ENCODE peak calls at places on chromosome 1, in nine cellular contexts. One of them, this sample, is unnamed.
A peak's percentile ranks its signal among the peaks of the same experiment; 100 is the strongest.

GRCh38 chr1:48089356-48089891 is 92.2 kb upstream of the TRABD2B start:
- DNase-seq in stimulated activated CD8-positive, alpha-beta memory T cell treated with anti-CD3 and anti-CD28 coated beads, Interleukin-7, amount 100 ng/mL, for 1 hour: no peak
- DNase-seq in naive thymus-derived CD8-positive, alpha-beta T cell: no peak
- DNase-seq in AG09309: no peak
- DNase-seq in effector memory CD8-positive, alpha-beta T cell: no peak
- DNase-seq in NCI-H2081: no peak
- DNase-seq in stimulated activated CD4-positive, alpha-beta T cell treated with anti-CD3 and anti-CD28 coated beads, Interleukin-2, amount 100 ng/mL, for 24 hours: no peak
- DNase-seq in NCI-H2171 treated with DMSO at 0.1 percent for 48 hours: no peak
- DNase-seq in activated T-cell treated with anti-CD3 and anti-CD28 coated beads, Interleukin-2, amount 50 U/mL, for 4 hours: no peak
- DNase-seq in this sample: no peak

GRCh38 chr1:19597463-19598309 is 46.4 kb upstream of the NBL1 start:
- DNase-seq in stimulated activated CD8-positive, alpha-beta memory T cell treated with anti-CD3 and anti-CD28 coated beads, Interleukin-7, amount 100 ng/mL, for 1 hour: no peak
- DNase-seq in naive thymus-derived CD8-positive, alpha-beta T cell: peak; percentile 73
- DNase-seq in AG09309: no peak
- DNase-seq in effector memory CD8-positive, alpha-beta T cell: peak; percentile 73
- DNase-seq in NCI-H2081: peak; percentile 21
- DNase-seq in stimulated activated CD4-positive, alpha-beta T cell treated with anti-CD3 and anti-CD28 coated beads, Interleukin-2, amount 100 ng/mL, for 24 hours: peak; percentile 72
- DNase-seq in NCI-H2171 treated with DMSO at 0.1 percent for 48 hours: peak; percentile 46
- DNase-seq in activated T-cell treated with anti-CD3 and anti-CD28 coated beads, Interleukin-2, amount 50 U/mL, for 4 hours: no peak
- DNase-seq in this sample: no peak

GRCh38 chr1:18901952-18902522 is 318 bp downstream of the ALDH4A1 start:
- DNase-seq in stimulated activated CD8-positive, alpha-beta memory T cell treated with anti-CD3 and anti-CD28 coated beads, Interleukin-7, amount 100 ng/mL, for 1 hour: no peak
- DNase-seq in naive thymus-derived CD8-positive, alpha-beta T cell: no peak
- DNase-seq in AG09309: no peak
- DNase-seq in effector memory CD8-positive, alpha-beta T cell: no peak
- DNase-seq in NCI-H2081: no peak
- DNase-seq in stimulated activated CD4-positive, alpha-beta T cell treated with anti-CD3 and anti-CD28 coated beads, Interleukin-2, amount 100 ng/mL, for 24 hours: peak; percentile 33
- DNase-seq in NCI-H2171 treated with DMSO at 0.1 percent for 48 hours: peak; percentile 46
- DNase-seq in activated T-cell treated with anti-CD3 and anti-CD28 coated beads, Interleukin-2, amount 50 U/mL, for 4 hours: no peak
- DNase-seq in this sample: no peak

GRCh38 chr1:59766463-59766862 is 48.3 kb upstream of the HOOK1 start:
- DNase-seq in stimulated activated CD8-positive, alpha-beta memory T cell treated with anti-CD3 and anti-CD28 coated beads, Interleukin-7, amount 100 ng/mL, for 1 hour: no peak
- DNase-seq in naive thymus-derived CD8-positive, alpha-beta T cell: no peak
- DNase-seq in AG09309: no peak
- DNase-seq in effector memory CD8-positive, alpha-beta T cell: no peak
- DNase-seq in NCI-H2081: no peak
- DNase-seq in stimulated activated CD4-positive, alpha-beta T cell treated with anti-CD3 and anti-CD28 coated beads, Interleukin-2, amount 100 ng/mL, for 24 hours: no peak
- DNase-seq in NCI-H2171 treated with DMSO at 0.1 percent for 48 hours: peak; percentile 29
- DNase-seq in activated T-cell treated with anti-CD3 and anti-CD28 coated beads, Interleukin-2, amount 50 U/mL, for 4 hours: no peak
- DNase-seq in this sample: no peak

GRCh38 chr1:229508823-229509337 is 739 bp upstream of the NUP133 start:
- DNase-seq in stimulated activated CD8-positive, alpha-beta memory T cell treated with anti-CD3 and anti-CD28 coated beads, Interleukin-7, amount 100 ng/mL, for 1 hour: no peak
- DNase-seq in naive thymus-derived CD8-positive, alpha-beta T cell: no peak
- DNase-seq in AG09309: no peak
- DNase-seq in effector memory CD8-positive, alpha-beta T cell: no peak
- DNase-seq in NCI-H2081: no peak
- DNase-seq in stimulated activated CD4-positive, alpha-beta T cell treated with anti-CD3 and anti-CD28 coated beads, Interleukin-2, amount 100 ng/mL, for 24 hours: no peak
- DNase-seq in NCI-H2171 treated with DMSO at 0.1 percent for 48 hours: no peak
- DNase-seq in activated T-cell treated with anti-CD3 and anti-CD28 coated beads, Interleukin-2, amount 50 U/mL, for 4 hours: no peak
- DNase-seq in this sample: no peak

GRCh38 chr1:234726359-234726836 is 116.4 kb upstream of the IRF2BP2 start:
- DNase-seq in stimulated activated CD8-positive, alpha-beta memory T cell treated with anti-CD3 and anti-CD28 coated beads, Interleukin-7, amount 100 ng/mL, for 1 hour: no peak
- DNase-seq in naive thymus-derived CD8-positive, alpha-beta T cell: no peak
- DNase-seq in AG09309: no peak
- DNase-seq in effector memory CD8-positive, alpha-beta T cell: no peak
- DNase-seq in NCI-H2081: no peak
- DNase-seq in stimulated activated CD4-positive, alpha-beta T cell treated with anti-CD3 and anti-CD28 coated beads, Interleukin-2, amount 100 ng/mL, for 24 hours: no peak
- DNase-seq in NCI-H2171 treated with DMSO at 0.1 percent for 48 hours: peak; percentile 98
- DNase-seq in activated T-cell treated with anti-CD3 and anti-CD28 coated beads, Interleukin-2, amount 50 U/mL, for 4 hours: no peak
- DNase-seq in this sample: no peak

GRCh38 chr1:30518696-30519095 is 204.7 kb downstream of the MATN1 start:
- DNase-seq in stimulated activated CD8-positive, alpha-beta memory T cell treated with anti-CD3 and anti-CD28 coated beads, Interleukin-7, amount 100 ng/mL, for 1 hour: no peak
- DNase-seq in naive thymus-derived CD8-positive, alpha-beta T cell: no peak
- DNase-seq in AG09309: no peak
- DNase-seq in effector memory CD8-positive, alpha-beta T cell: no peak
- DNase-seq in NCI-H2081: no peak
- DNase-seq in stimulated activated CD4-positive, alpha-beta T cell treated with anti-CD3 and anti-CD28 coated beads, Interleukin-2, amount 100 ng/mL, for 24 hours: no peak
- DNase-seq in NCI-H2171 treated with DMSO at 0.1 percent for 48 hours: no peak
- DNase-seq in activated T-cell treated with anti-CD3 and anti-CD28 coated beads, Interleukin-2, amount 50 U/mL, for 4 hours: no peak
- DNase-seq in this sample: no peak

GRCh38 chr1:84077476-84078107 is 66.5 kb upstream of the PRKACB start:
- DNase-seq in stimulated activated CD8-positive, alpha-beta memory T cell treated with anti-CD3 and anti-CD28 coated beads, Interleukin-7, amount 100 ng/mL, for 1 hour: peak; percentile 45
- DNase-seq in naive thymus-derived CD8-positive, alpha-beta T cell: peak; percentile 73
- DNase-seq in AG09309: peak; percentile 3
- DNase-seq in effector memory CD8-positive, alpha-beta T cell: peak; percentile 76
- DNase-seq in NCI-H2081: peak; percentile 88
- DNase-seq in stimulated activated CD4-positive, alpha-beta T cell treated with anti-CD3 and anti-CD28 coated beads, Interleukin-2, amount 100 ng/mL, for 24 hours: peak; percentile 72
- DNase-seq in NCI-H2171 treated with DMSO at 0.1 percent for 48 hours: peak; percentile 81
- DNase-seq in activated T-cell treated with anti-CD3 and anti-CD28 coated beads, Interleukin-2, amount 50 U/mL, for 4 hours: peak; percentile 60
- DNase-seq in this sample: peak; percentile 27

GRCh38 chr1:27031235-27032118 is 18.8 kb upstream of the TENT5B start:
- DNase-seq in stimulated activated CD8-positive, alpha-beta memory T cell treated with anti-CD3 and anti-CD28 coated beads, Interleukin-7, amount 100 ng/mL, for 1 hour: no peak
- DNase-seq in naive thymus-derived CD8-positive, alpha-beta T cell: no peak
- DNase-seq in AG09309: no peak
- DNase-seq in effector memory CD8-positive, alpha-beta T cell: no peak
- DNase-seq in NCI-H2081: no peak
- DNase-seq in stimulated activated CD4-positive, alpha-beta T cell treated with anti-CD3 and anti-CD28 coated beads, Interleukin-2, amount 100 ng/mL, for 24 hours: no peak
- DNase-seq in NCI-H2171 treated with DMSO at 0.1 percent for 48 hours: peak; percentile 92
- DNase-seq in activated T-cell treated with anti-CD3 and anti-CD28 coated beads, Interleukin-2, amount 50 U/mL, for 4 hours: no peak
- DNase-seq in this sample: no peak

GRCh38 chr1:151945725-151946365 is 36.5 kb upstream of the THEM4 start:
- DNase-seq in stimulated activated CD8-positive, alpha-beta memory T cell treated with anti-CD3 and anti-CD28 coated beads, Interleukin-7, amount 100 ng/mL, for 1 hour: peak; percentile 64
- DNase-seq in naive thymus-derived CD8-positive, alpha-beta T cell: peak; percentile 72
- DNase-seq in AG09309: peak; percentile 95
- DNase-seq in effector memory CD8-positive, alpha-beta T cell: peak; percentile 89
- DNase-seq in NCI-H2081: peak; percentile 72
- DNase-seq in stimulated activated CD4-positive, alpha-beta T cell treated with anti-CD3 and anti-CD28 coated beads, Interleukin-2, amount 100 ng/mL, for 24 hours: peak; percentile 77
- DNase-seq in NCI-H2171 treated with DMSO at 0.1 percent for 48 hours: peak; percentile 3
- DNase-seq in activated T-cell treated with anti-CD3 and anti-CD28 coated beads, Interleukin-2, amount 50 U/mL, for 4 hours: peak; percentile 68
- DNase-seq in this sample: peak; percentile 94

GRCh38 chr1:52593495-52593894 is 8.7 kb upstream of the GPX7 start:
- DNase-seq in stimulated activated CD8-positive, alpha-beta memory T cell treated with anti-CD3 and anti-CD28 coated beads, Interleukin-7, amount 100 ng/mL, for 1 hour: no peak
- DNase-seq in naive thymus-derived CD8-positive, alpha-beta T cell: no peak
- DNase-seq in AG09309: no peak
- DNase-seq in effector memory CD8-positive, alpha-beta T cell: no peak
- DNase-seq in NCI-H2081: no peak
- DNase-seq in stimulated activated CD4-positive, alpha-beta T cell treated with anti-CD3 and anti-CD28 coated beads, Interleukin-2, amount 100 ng/mL, for 24 hours: no peak
- DNase-seq in NCI-H2171 treated with DMSO at 0.1 percent for 48 hours: no peak
- DNase-seq in activated T-cell treated with anti-CD3 and anti-CD28 coated beads, Interleukin-2, amount 50 U/mL, for 4 hours: no peak
- DNase-seq in this sample: no peak

GRCh38 chr1:239979469-239979868 is 112.2 kb upstream of the FMN2 start:
- DNase-seq in stimulated activated CD8-positive, alpha-beta memory T cell treated with anti-CD3 and anti-CD28 coated beads, Interleukin-7, amount 100 ng/mL, for 1 hour: no peak
- DNase-seq in naive thymus-derived CD8-positive, alpha-beta T cell: no peak
- DNase-seq in AG09309: no peak
- DNase-seq in effector memory CD8-positive, alpha-beta T cell: no peak
- DNase-seq in NCI-H2081: no peak
- DNase-seq in stimulated activated CD4-positive, alpha-beta T cell treated with anti-CD3 and anti-CD28 coated beads, Interleukin-2, amount 100 ng/mL, for 24 hours: no peak
- DNase-seq in NCI-H2171 treated with DMSO at 0.1 percent for 48 hours: no peak
- DNase-seq in activated T-cell treated with anti-CD3 and anti-CD28 coated beads, Interleukin-2, amount 50 U/mL, for 4 hours: no peak
- DNase-seq in this sample: no peak

GRCh38 chr1:92853299-92853698 is 21.5 kb downstream of the RPL5 start:
- DNase-seq in stimulated activated CD8-positive, alpha-beta memory T cell treated with anti-CD3 and anti-CD28 coated beads, Interleukin-7, amount 100 ng/mL, for 1 hour: no peak
- DNase-seq in naive thymus-derived CD8-positive, alpha-beta T cell: no peak
- DNase-seq in AG09309: no peak
- DNase-seq in effector memory CD8-positive, alpha-beta T cell: no peak
- DNase-seq in NCI-H2081: no peak
- DNase-seq in stimulated activated CD4-positive, alpha-beta T cell treated with anti-CD3 and anti-CD28 coated beads, Interleukin-2, amount 100 ng/mL, for 24 hours: no peak
- DNase-seq in NCI-H2171 treated with DMSO at 0.1 percent for 48 hours: no peak
- DNase-seq in activated T-cell treated with anti-CD3 and anti-CD28 coated beads, Interleukin-2, amount 50 U/mL, for 4 hours: no peak
- DNase-seq in this sample: no peak

GRCh38 chr1:227318852-227319607 is 738 bp upstream of the CDC42BPA start:
- DNase-seq in stimulated activated CD8-positive, alpha-beta memory T cell treated with anti-CD3 and anti-CD28 coated beads, Interleukin-7, amount 100 ng/mL, for 1 hour: no peak
- DNase-seq in naive thymus-derived CD8-positive, alpha-beta T cell: no peak
- DNase-seq in AG09309: no peak
- DNase-seq in effector memory CD8-positive, alpha-beta T cell: peak; percentile 1
- DNase-seq in NCI-H2081: peak; percentile 39
- DNase-seq in stimulated activated CD4-positive, alpha-beta T cell treated with anti-CD3 and anti-CD28 coated beads, Interleukin-2, amount 100 ng/mL, for 24 hours: no peak
- DNase-seq in NCI-H2171 treated with DMSO at 0.1 percent for 48 hours: peak; percentile 66
- DNase-seq in activated T-cell treated with anti-CD3 and anti-CD28 coated beads, Interleukin-2, amount 50 U/mL, for 4 hours: no peak
- DNase-seq in this sample: no peak

This sample was measured in GM04503.